ENCODE peak calls at places on chromosome 5, in ten cellular contexts. One of them, this sample, is unnamed.
A peak's percentile ranks its signal among the peaks of the same experiment; 100 is the strongest.

GRCh38 chr5:65663804-65664521 is 39.1 kb downstream of the SHLD3 start:
- DNase-seq in BE2C: peak; percentile 7
- DNase-seq in kidney: no peak
- DNase-seq in psoas muscle: no peak
- DNase-seq in esophagus squamous epithelium: no peak
- DNase-seq in heart right ventricle: no peak
- DNase-seq in mesenchymal stem cell: peak; percentile 44
- DNase-seq in cardiac muscle cell: peak; percentile 27
- DNase-seq in uterus: no peak
- DNase-seq in fibroblast of lung: peak; percentile 28
- DNase-seq in this sample: no peak

GRCh38 chr5:131163315-131164119 is 1.5 kb downstream of the HINT1 start:
- DNase-seq in BE2C: no peak
- DNase-seq in kidney: no peak
- DNase-seq in psoas muscle: no peak
- DNase-seq in esophagus squamous epithelium: no peak
- DNase-seq in heart right ventricle: no peak
- DNase-seq in mesenchymal stem cell: peak; percentile 47
- DNase-seq in cardiac muscle cell: peak; percentile 43
- DNase-seq in uterus: no peak
- DNase-seq in fibroblast of lung: peak; percentile 48
- DNase-seq in this sample: no peak

GRCh38 chr5:64654184-64654938 is 35.9 kb upstream of the SHISAL2B start:
- DNase-seq in BE2C: no peak
- DNase-seq in kidney: no peak
- DNase-seq in psoas muscle: no peak
- DNase-seq in esophagus squamous epithelium: no peak
- DNase-seq in heart right ventricle: no peak
- DNase-seq in mesenchymal stem cell: no peak
- DNase-seq in cardiac muscle cell: no peak
- DNase-seq in uterus: no peak
- DNase-seq in fibroblast of lung: no peak
- DNase-seq in this sample: no peak

GRCh38 chr5:136701191-136701590 is 335.8 kb upstream of the TRPC7 start:
- DNase-seq in BE2C: no peak
- DNase-seq in kidney: no peak
- DNase-seq in psoas muscle: no peak
- DNase-seq in esophagus squamous epithelium: no peak
- DNase-seq in heart right ventricle: no peak
- DNase-seq in mesenchymal stem cell: no peak
- DNase-seq in cardiac muscle cell: no peak
- DNase-seq in uterus: no peak
- DNase-seq in fibroblast of lung: no peak
- DNase-seq in this sample: no peak

GRCh38 chr5:7578056-7578455 is 182.1 kb downstream of the ADCY2 start:
- DNase-seq in BE2C: no peak
- DNase-seq in kidney: no peak
- DNase-seq in psoas muscle: no peak
- DNase-seq in esophagus squamous epithelium: no peak
- DNase-seq in heart right ventricle: no peak
- DNase-seq in mesenchymal stem cell: no peak
- DNase-seq in cardiac muscle cell: no peak
- DNase-seq in uterus: no peak
- DNase-seq in fibroblast of lung: no peak
- DNase-seq in this sample: no peak

GRCh38 chr5:138457532-138458275 is 7.6 kb upstream of the EGR1 start:
- DNase-seq in BE2C: no peak
- DNase-seq in kidney: no peak
- DNase-seq in psoas muscle: no peak
- DNase-seq in esophagus squamous epithelium: no peak
- DNase-seq in heart right ventricle: no peak
- DNase-seq in mesenchymal stem cell: no peak
- DNase-seq in cardiac muscle cell: no peak
- DNase-seq in uterus: no peak
- DNase-seq in fibroblast of lung: no peak
- DNase-seq in this sample: no peak

GRCh38 chr5:82092-82491 is 9.9 kb upstream of the PLEKHG4B start:
- DNase-seq in BE2C: no peak
- DNase-seq in kidney: peak; percentile 35
- DNase-seq in psoas muscle: no peak
- DNase-seq in esophagus squamous epithelium: no peak
- DNase-seq in heart right ventricle: no peak
- DNase-seq in mesenchymal stem cell: peak; percentile 15
- DNase-seq in cardiac muscle cell: peak; percentile 32
- DNase-seq in uterus: no peak
- DNase-seq in fibroblast of lung: no peak
- DNase-seq in this sample: no peak

GRCh38 chr5:160071521-160072299 is 47.5 kb downstream of the PWWP2A start:
- DNase-seq in BE2C: peak; percentile 50
- DNase-seq in kidney: no peak
- DNase-seq in psoas muscle: no peak
- DNase-seq in esophagus squamous epithelium: no peak
- DNase-seq in heart right ventricle: peak; percentile 16
- DNase-seq in mesenchymal stem cell: peak; percentile 89
- DNase-seq in cardiac muscle cell: peak; percentile 80
- DNase-seq in uterus: peak; percentile 43
- DNase-seq in fibroblast of lung: no peak
- DNase-seq in this sample: no peak

GRCh38 chr5:62812653-62813329 is 234.2 kb downstream of the LRRC70 start:
- DNase-seq in BE2C: no peak
- DNase-seq in kidney: no peak
- DNase-seq in psoas muscle: no peak
- DNase-seq in esophagus squamous epithelium: no peak
- DNase-seq in heart right ventricle: no peak
- DNase-seq in mesenchymal stem cell: peak; percentile 7
- DNase-seq in cardiac muscle cell: no peak
- DNase-seq in uterus: no peak
- DNase-seq in fibroblast of lung: no peak
- DNase-seq in this sample: no peak

GRCh38 chr5:34517249-34517648 is 138.9 kb upstream of the RAI14 start:
- DNase-seq in BE2C: no peak
- DNase-seq in kidney: no peak
- DNase-seq in psoas muscle: no peak
- DNase-seq in esophagus squamous epithelium: no peak
- DNase-seq in heart right ventricle: no peak
- DNase-seq in mesenchymal stem cell: peak; percentile 79
- DNase-seq in cardiac muscle cell: peak; percentile 27
- DNase-seq in uterus: no peak
- DNase-seq in fibroblast of lung: peak; percentile 80
- DNase-seq in this sample: no peak

GRCh38 chr5:175689147-175689991 is 31.5 kb downstream of the HRH2 start:
- DNase-seq in BE2C: no peak
- DNase-seq in kidney: peak; percentile 54
- DNase-seq in psoas muscle: peak; percentile 64
- DNase-seq in esophagus squamous epithelium: no peak
- DNase-seq in heart right ventricle: peak; percentile 25
- DNase-seq in mesenchymal stem cell: no peak
- DNase-seq in cardiac muscle cell: peak; percentile 70
- DNase-seq in uterus: no peak
- DNase-seq in fibroblast of lung: no peak
- DNase-seq in this sample: peak; percentile 71

GRCh38 chr5:40017151-40017550 is 592.4 kb upstream of the DAB2 start:
- DNase-seq in BE2C: no peak
- DNase-seq in kidney: no peak
- DNase-seq in psoas muscle: no peak
- DNase-seq in esophagus squamous epithelium: no peak
- DNase-seq in heart right ventricle: no peak
- DNase-seq in mesenchymal stem cell: no peak
- DNase-seq in cardiac muscle cell: no peak
- DNase-seq in uterus: no peak
- DNase-seq in fibroblast of lung: no peak
- DNase-seq in this sample: no peak

GRCh38 chr5:128671861-128672414 is 133.9 kb upstream of the FBN2 start:
- DNase-seq in BE2C: no peak
- DNase-seq in kidney: no peak
- DNase-seq in psoas muscle: no peak
- DNase-seq in esophagus squamous epithelium: no peak
- DNase-seq in heart right ventricle: no peak
- DNase-seq in mesenchymal stem cell: no peak
- DNase-seq in cardiac muscle cell: no peak
- DNase-seq in uterus: no peak
- DNase-seq in fibroblast of lung: no peak
- DNase-seq in this sample: no peak

GRCh38 chr5:17415282-17415681 is 82.7 kb upstream of the TAF11L2 start:
- DNase-seq in BE2C: no peak
- DNase-seq in kidney: no peak
- DNase-seq in psoas muscle: no peak
- DNase-seq in esophagus squamous epithelium: no peak
- DNase-seq in heart right ventricle: no peak
- DNase-seq in mesenchymal stem cell: no peak
- DNase-seq in cardiac muscle cell: peak; percentile 20
- DNase-seq in uterus: no peak
- DNase-seq in fibroblast of lung: no peak
- DNase-seq in this sample: no peak

GRCh38 chr5:96651948-96652753 is 10.0 kb upstream of the CAST start:
- DNase-seq in BE2C: peak; percentile 30
- DNase-seq in kidney: no peak
- DNase-seq in psoas muscle: no peak
- DNase-seq in esophagus squamous epithelium: no peak
- DNase-seq in heart right ventricle: no peak
- DNase-seq in mesenchymal stem cell: peak; percentile 19
- DNase-seq in cardiac muscle cell: no peak
- DNase-seq in uterus: no peak
- DNase-seq in fibroblast of lung: no peak
- DNase-seq in this sample: no peak

GRCh38 chr5:83911367-83911919 is 190.8 kb upstream of the HAPLN1 start:
- DNase-seq in BE2C: no peak
- DNase-seq in kidney: no peak
- DNase-seq in psoas muscle: no peak
- DNase-seq in esophagus squamous epithelium: no peak
- DNase-seq in heart right ventricle: no peak
- DNase-seq in mesenchymal stem cell: no peak
- DNase-seq in cardiac muscle cell: no peak
- DNase-seq in uterus: no peak
- DNase-seq in fibroblast of lung: no peak
- DNase-seq in this sample: no peak

GRCh38 chr5:8068078-8068477 is 199.1 kb downstream of the MTRR start:
- DNase-seq in BE2C: no peak
- DNase-seq in kidney: no peak
- DNase-seq in psoas muscle: no peak
- DNase-seq in esophagus squamous epithelium: no peak
- DNase-seq in heart right ventricle: no peak
- DNase-seq in mesenchymal stem cell: no peak
- DNase-seq in cardiac muscle cell: no peak
- DNase-seq in uterus: no peak
- DNase-seq in fibroblast of lung: no peak
- DNase-seq in this sample: no peak

GRCh38 chr5:149284501-149284900 is 12.8 kb downstream of the AFAP1L1 start:
- DNase-seq in BE2C: no peak
- DNase-seq in kidney: no peak
- DNase-seq in psoas muscle: peak; percentile 80
- DNase-seq in esophagus squamous epithelium: no peak
- DNase-seq in heart right ventricle: no peak
- DNase-seq in mesenchymal stem cell: peak; percentile 57
- DNase-seq in cardiac muscle cell: peak; percentile 75
- DNase-seq in uterus: peak; percentile 49
- DNase-seq in fibroblast of lung: peak; percentile 31
- DNase-seq in this sample: no peak

GRCh38 chr5:2135833-2136232 is 253.1 kb upstream of the IRX4 start:
- DNase-seq in BE2C: no peak
- DNase-seq in kidney: no peak
- DNase-seq in psoas muscle: no peak
- DNase-seq in esophagus squamous epithelium: no peak
- DNase-seq in heart right ventricle: no peak
- DNase-seq in mesenchymal stem cell: no peak
- DNase-seq in cardiac muscle cell: no peak
- DNase-seq in uterus: no peak
- DNase-seq in fibroblast of lung: no peak
- DNase-seq in this sample: no peak
- H3K9me3 ChIP-seq in BE2C: no peaks in the 10 kb centered on the region
- H3K9me3 ChIP-seq in kidney: no peaks in the 10 kb centered on the region
- H3K9me3 ChIP-seq in psoas muscle: no peaks in the 10 kb centered on the region
- H3K9me3 ChIP-seq in esophagus squamous epithelium: no peaks in the 10 kb centered on the region
- H3K9me3 ChIP-seq in heart right ventricle: no peaks in the 10 kb centered on the region
- H3K9me3 ChIP-seq in mesenchymal stem cell: no peaks in the 10 kb centered on the region
- H3K9me3 ChIP-seq in cardiac muscle cell: no peaks in the 10 kb centered on the region
- H3K9me3 ChIP-seq in uterus: no peaks in the 10 kb centered on the region
- H3K9me3 ChIP-seq in fibroblast of lung: no peaks in the 10 kb centered on the region
- H3K9me3 ChIP-seq in this sample: no peaks in the 10 kb centered on the region

DNA sequence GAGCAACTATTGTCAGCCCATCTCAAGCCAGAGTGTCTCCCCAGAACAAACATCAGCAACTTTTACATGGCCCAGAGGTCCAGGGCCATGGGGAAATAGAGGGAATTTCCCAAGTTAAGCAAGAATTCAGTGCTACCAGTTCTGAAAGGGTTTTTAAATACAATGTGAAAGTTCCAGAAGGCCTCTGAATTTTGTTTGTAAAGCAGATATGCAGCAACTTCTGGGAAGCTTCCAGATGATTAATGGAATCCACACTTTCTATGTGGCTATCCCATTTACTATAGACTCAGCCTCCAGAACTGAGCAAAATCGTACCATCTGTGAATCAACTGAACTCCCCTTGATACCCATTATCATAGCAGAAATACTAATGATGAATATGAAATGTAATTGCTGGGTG is 93.8 kb downstream of the FEM1C start:
- DNase-seq in BE2C: no peak
- DNase-seq in kidney: no peak
- DNase-seq in psoas muscle: no peak
- DNase-seq in esophagus squamous epithelium: no peak
- DNase-seq in heart right ventricle: no peak
- DNase-seq in mesenchymal stem cell: peak; percentile 92
- DNase-seq in cardiac muscle cell: peak; percentile 94
- DNase-seq in uterus: no peak
- DNase-seq in fibroblast of lung: peak; percentile 87
- DNase-seq in this sample: no peak
- H3K4me3 ChIP-seq in BE2C: no peak overlapping the region
- H3K4me3 ChIP-seq in kidney: no peak overlapping the region
- H3K4me3 ChIP-seq in psoas muscle: no peak overlapping the region
- H3K4me3 ChIP-seq in esophagus squamous epithelium: no peak overlapping the region
- H3K4me3 ChIP-seq in heart right ventricle: no peak overlapping the region
- H3K4me3 ChIP-seq in mesenchymal stem cell: no peak overlapping the region
- H3K4me3 ChIP-seq in cardiac muscle cell: no peak overlapping the region
- H3K4me3 ChIP-seq in uterus: no peak overlapping the region
- H3K4me3 ChIP-seq in fibroblast of lung: no peak overlapping the region
- H3K4me3 ChIP-seq in this sample: no peak overlapping the region

GRCh38 chr5:139675213-139675612 is 27.1 kb downstream of the CXXC5 start:
- DNase-seq in BE2C: no peak
- DNase-seq in kidney: no peak
- DNase-seq in psoas muscle: no peak
- DNase-seq in esophagus squamous epithelium: no peak
- DNase-seq in heart right ventricle: no peak
- DNase-seq in mesenchymal stem cell: no peak
- DNase-seq in cardiac muscle cell: no peak
- DNase-seq in uterus: no peak
- DNase-seq in fibroblast of lung: no peak
- DNase-seq in this sample: no peak
- H3K4me1 ChIP-seq in BE2C: peaks cover 52% of the 10 kb centered on the region
- H3K4me1 ChIP-seq in kidney: peaks cover 36% of the 10 kb centered on the region
- H3K4me1 ChIP-seq in psoas muscle: peaks cover 89% of the 10 kb centered on the region
- H3K4me1 ChIP-seq in esophagus squamous epithelium: peaks cover 85% of the 10 kb centered on the region
- H3K4me1 ChIP-seq in heart right ventricle: peaks cover 96% of the 10 kb centered on the region
- H3K4me1 ChIP-seq in mesenchymal stem cell: peaks cover 81% of the 10 kb centered on the region
- H3K4me1 ChIP-seq in cardiac muscle cell: peaks cover 38% of the 10 kb centered on the region
- H3K4me1 ChIP-seq in uterus: no peaks in the 10 kb centered on the region
- H3K4me1 ChIP-seq in fibroblast of lung: peaks cover 6% of the 10 kb centered on the region
- H3K4me1 ChIP-seq in this sample: peaks cover 82% of the 10 kb centered on the region

GRCh38 chr5:178991190-178992145 is 3.7 kb downstream of the GRM6 start:
- DNase-seq in BE2C: no peak
- DNase-seq in kidney: no peak
- DNase-seq in psoas muscle: no peak
- DNase-seq in esophagus squamous epithelium: no peak
- DNase-seq in heart right ventricle: no peak
- DNase-seq in mesenchymal stem cell: no peak
- DNase-seq in cardiac muscle cell: no peak
- DNase-seq in uterus: no peak
- DNase-seq in fibroblast of lung: no peak
- DNase-seq in this sample: no peak
- H3K9me3 ChIP-seq in BE2C: peaks cover under 1% of the 10 kb centered on the region
- H3K9me3 ChIP-seq in kidney: peaks cover 21% of the 10 kb centered on the region
- H3K9me3 ChIP-seq in psoas muscle: no peaks in the 10 kb centered on the region
- H3K9me3 ChIP-seq in esophagus squamous epithelium: no peaks in the 10 kb centered on the region
- H3K9me3 ChIP-seq in heart right ventricle: peaks cover 46% of the 10 kb centered on the region
- H3K9me3 ChIP-seq in mesenchymal stem cell: peaks cover 22% of the 10 kb centered on the region
- H3K9me3 ChIP-seq in cardiac muscle cell: no peaks in the 10 kb centered on the region
- H3K9me3 ChIP-seq in uterus: peaks cover 22% of the 10 kb centered on the region
- H3K9me3 ChIP-seq in fibroblast of lung: no peaks in the 10 kb centered on the region
- H3K9me3 ChIP-seq in this sample: peaks cover 15% of the 10 kb centered on the region

This sample was measured in thoracic aorta.